ENCODE peak calls at places on chromosome 1, in nine cellular contexts. One of them, this sample, is unnamed.

GRCh38 chr1:9448132-9449105 is 90.8 kb upstream of the SLC25A33 start:
- DNase-seq in KG1: no peak
- DNase-seq in activated T-helper 9 cell treated with anti-CD3 and anti-CD28 coated beads, Interleukin-2, amount 50 U/mL, for 16 hours: no peak
- DNase-seq in NCI-H2081: no peak
- DNase-seq in A172: no peak
- DNase-seq in ovary: no peak
- DNase-seq in nucleus accumbens: no peak
- DNase-seq in SK-MEL-5: peak; percentile 48
- DNase-seq in ELF-1: peak; percentile 67
- DNase-seq in this sample: no peak

GRCh38 chr1:21950734-21951575 is 13.8 kb upstream of the HSPG2 start:
- DNase-seq in A172: no peak
- DNase-seq in ovary: no peak
- DNase-seq in NCI-H2081: no peak
- DNase-seq in nucleus accumbens: no peak
- DNase-seq in activated T-helper 9 cell treated with anti-CD3 and anti-CD28 coated beads, Interleukin-2, amount 50 U/mL, for 16 hours: no peak
- DNase-seq in KG1: no peak
- DNase-seq in ELF-1: no peak
- DNase-seq in SK-MEL-5: no peak
- DNase-seq in this sample: no peak

GRCh38 chr1:224490540-224491537 is 56.2 kb upstream of the WDR26 start:
- DNase-seq in KG1: no peak
- DNase-seq in ELF-1: no peak
- DNase-seq in NCI-H2081: no peak
- DNase-seq in activated T-helper 9 cell treated with anti-CD3 and anti-CD28 coated beads, Interleukin-2, amount 50 U/mL, for 16 hours: no peak
- DNase-seq in SK-MEL-5: no peak
- DNase-seq in ovary: no peak
- DNase-seq in A172: no peak
- DNase-seq in nucleus accumbens: no peak
- DNase-seq in this sample: no peak

GRCh38 chr1:113456967-113457366 is 66.7 kb downstream of the MAGI3 start:
- DNase-seq in SK-MEL-5: no peak
- DNase-seq in NCI-H2081: peak; percentile 4
- DNase-seq in activated T-helper 9 cell treated with anti-CD3 and anti-CD28 coated beads, Interleukin-2, amount 50 U/mL, for 16 hours: no peak
- DNase-seq in ELF-1: no peak
- DNase-seq in ovary: no peak
- DNase-seq in KG1: no peak
- DNase-seq in nucleus accumbens: no peak
- DNase-seq in A172: peak; percentile 89
- DNase-seq in this sample: no peak

GRCh38 chr1:32894681-32895080 is 6.5 kb downstream of the TMEM54 start:
- DNase-seq in ELF-1: no peak
- DNase-seq in SK-MEL-5: no peak
- DNase-seq in activated T-helper 9 cell treated with anti-CD3 and anti-CD28 coated beads, Interleukin-2, amount 50 U/mL, for 16 hours: no peak
- DNase-seq in nucleus accumbens: no peak
- DNase-seq in KG1: no peak
- DNase-seq in ovary: peak; percentile 30
- DNase-seq in NCI-H2081: no peak
- DNase-seq in A172: no peak
- DNase-seq in this sample: no peak

GRCh38 chr1:81158592-81158991 is 642.1 kb upstream of the ADGRL2 start:
- DNase-seq in NCI-H2081: no peak
- DNase-seq in ovary: no peak
- DNase-seq in KG1: no peak
- DNase-seq in ELF-1: no peak
- DNase-seq in nucleus accumbens: no peak
- DNase-seq in activated T-helper 9 cell treated with anti-CD3 and anti-CD28 coated beads, Interleukin-2, amount 50 U/mL, for 16 hours: no peak
- DNase-seq in A172: no peak
- DNase-seq in SK-MEL-5: no peak
- DNase-seq in this sample: no peak

GRCh38 chr1:47232187-47232874 is at the start of gene TAL1:
- DNase-seq in ELF-1: no peak
- DNase-seq in A172: no peak
- DNase-seq in activated T-helper 9 cell treated with anti-CD3 and anti-CD28 coated beads, Interleukin-2, amount 50 U/mL, for 16 hours: no peak
- DNase-seq in ovary: no peak
- DNase-seq in SK-MEL-5: no peak
- DNase-seq in KG1: no peak
- DNase-seq in NCI-H2081: no peak
- DNase-seq in nucleus accumbens: no peak
- DNase-seq in this sample: no peak

GRCh38 chr1:22780696-22781095 is 70.1 kb downstream of the EPHB2 start:
- DNase-seq in A172: peak; percentile 40
- DNase-seq in activated T-helper 9 cell treated with anti-CD3 and anti-CD28 coated beads, Interleukin-2, amount 50 U/mL, for 16 hours: no peak
- DNase-seq in ELF-1: peak; percentile 93
- DNase-seq in ovary: no peak
- DNase-seq in KG1: no peak
- DNase-seq in nucleus accumbens: no peak
- DNase-seq in SK-MEL-5: peak; percentile 60
- DNase-seq in NCI-H2081: no peak
- DNase-seq in this sample: no peak

GRCh38 chr1:11680270-11681070 is 478 bp downstream of the MAD2L2 start:
- DNase-seq in KG1: no peak
- DNase-seq in A172: no peak
- DNase-seq in SK-MEL-5: no peak
- DNase-seq in ELF-1: peak; percentile 61
- DNase-seq in activated T-helper 9 cell treated with anti-CD3 and anti-CD28 coated beads, Interleukin-2, amount 50 U/mL, for 16 hours: peak; percentile 8
- DNase-seq in ovary: no peak
- DNase-seq in nucleus accumbens: no peak
- DNase-seq in NCI-H2081: no peak
- DNase-seq in this sample: no peak

GRCh38 chr1:151059342-151060240 is at the start of gene CDC42SE1:
- DNase-seq in ELF-1: peak; percentile 92
- DNase-seq in ovary: peak; percentile 90
- DNase-seq in NCI-H2081: peak; percentile 92
- DNase-seq in activated T-helper 9 cell treated with anti-CD3 and anti-CD28 coated beads, Interleukin-2, amount 50 U/mL, for 16 hours: peak; percentile 76
- DNase-seq in KG1: peak; percentile 78
- DNase-seq in SK-MEL-5: peak; percentile 88
- DNase-seq in A172: peak; percentile 88
- DNase-seq in nucleus accumbens: peak; percentile 70
- DNase-seq in this sample: peak; percentile 81

GRCh38 chr1:33446590-33446989 is 15.7 kb upstream of the PHC2 start:
- DNase-seq in A172: no peak
- DNase-seq in activated T-helper 9 cell treated with anti-CD3 and anti-CD28 coated beads, Interleukin-2, amount 50 U/mL, for 16 hours: no peak
- DNase-seq in ELF-1: no peak
- DNase-seq in ovary: no peak
- DNase-seq in NCI-H2081: no peak
- DNase-seq in KG1: no peak
- DNase-seq in nucleus accumbens: no peak
- DNase-seq in SK-MEL-5: no peak
- DNase-seq in this sample: peak; percentile 9

GRCh38 chr1:33097762-33098161 is 16.8 kb downstream of the AZIN2 start:
- DNase-seq in nucleus accumbens: no peak
- DNase-seq in A172: no peak
- DNase-seq in KG1: no peak
- DNase-seq in ELF-1: no peak
- DNase-seq in ovary: no peak
- DNase-seq in SK-MEL-5: no peak
- DNase-seq in activated T-helper 9 cell treated with anti-CD3 and anti-CD28 coated beads, Interleukin-2, amount 50 U/mL, for 16 hours: no peak
- DNase-seq in NCI-H2081: no peak
- DNase-seq in this sample: no peak

GRCh38 chr1:225460737-225461532 is 33.1 kb upstream of the LBR start:
- DNase-seq in SK-MEL-5: no peak
- DNase-seq in NCI-H2081: no peak
- DNase-seq in activated T-helper 9 cell treated with anti-CD3 and anti-CD28 coated beads, Interleukin-2, amount 50 U/mL, for 16 hours: peak; percentile 16
- DNase-seq in ELF-1: no peak
- DNase-seq in nucleus accumbens: no peak
- DNase-seq in A172: peak; percentile 74
- DNase-seq in ovary: no peak
- DNase-seq in KG1: no peak
- DNase-seq in this sample: no peak

GRCh38 chr1:155170806-155171205 is 2.3 kb downstream of the KRTCAP2 start:
- DNase-seq in ELF-1: no peak
- DNase-seq in KG1: no peak
- DNase-seq in activated T-helper 9 cell treated with anti-CD3 and anti-CD28 coated beads, Interleukin-2, amount 50 U/mL, for 16 hours: no peak
- DNase-seq in NCI-H2081: no peak
- DNase-seq in SK-MEL-5: no peak
- DNase-seq in A172: no peak
- DNase-seq in ovary: no peak
- DNase-seq in nucleus accumbens: no peak
- DNase-seq in this sample: no peak

GRCh38 chr1:210294991-210295773 is 33.5 kb upstream of the HHAT start:
- DNase-seq in activated T-helper 9 cell treated with anti-CD3 and anti-CD28 coated beads, Interleukin-2, amount 50 U/mL, for 16 hours: no peak
- DNase-seq in nucleus accumbens: no peak
- DNase-seq in NCI-H2081: no peak
- DNase-seq in SK-MEL-5: peak; percentile 66
- DNase-seq in ovary: peak; percentile 37
- DNase-seq in ELF-1: peak; percentile 90
- DNase-seq in KG1: no peak
- DNase-seq in A172: peak; percentile 52
- DNase-seq in this sample: no peak

This sample was measured in activated T-helper 1 cell treated with anti-CD3 and anti-CD28 coated beads, Interleukin-12 subunit alpha, Interleukin-12 subunit beta, Interleukin-2, Interleukin-4 antibody, amounts not matched to agents 30 ng/mL and 10 ng/mL and 1 ng/mL, durations not matched to agents 14 hours and 24 hours and 36 hours.